ENCODE peak calls at places on chromosomes 6 and 20, in four cellular contexts. J is H1, L is K562, A is HCT116. D is an unnamed sample.

GRCh38 chr6:100455230-100456124 is 9.2 kb downstream of the SIM1 start:
- DNase-seq in L (no peak), A (no peak), J (peak), D (no peak)

GRCh38 chr6:2940851-2941250 is 30.5 kb downstream of the SERPINB6 start:
- DNase-seq in J (peak), L (no peak), A (no peak), D (no peak)

GRCh38 chr20:58645277-58645968 is 5.7 kb upstream of the STX16 start:
- DNase-seq in A (no peak), J (peak), L (no peak), D (no peak)

GRCh38 chr6:26033942-26034354 is 53.3 kb upstream of the HFE start:
- DNase-seq in L (peak), J (no peak), A (no peak), D (no peak)

GRCh38 chr6:117615981-117616961 is 14.0 kb upstream of the GOPC start:
- DNase-seq in L (no peak), J (peak), A (no peak), D (peak)

GRCh38 chr20:47720636-47721427 is 64.4 kb downstream of the SULF2 start:
- DNase-seq in L (no peak), J (no peak), A (no peak), D (no peak)

GRCh38 chr6:64672131-64672530 is 1034.9 kb downstream of the EYS start:
- DNase-seq in J (no peak), L (no peak), A (no peak), D (no peak)

GRCh38 chr20:62161347-62161746 is 17.8 kb downstream of the SS18L1 start:
- DNase-seq in J (no peak), A (no peak), L (no peak), D (no peak)

GRCh38 chr20:12047838-12048432 is 130.2 kb downstream of the BTBD3 start:
- DNase-seq in J (no peak), A (no peak), L (no peak), D (no peak)

GRCh38 chr20:35320396-35321126 is 28.3 kb upstream of the FAM83C start:
- DNase-seq in A (peak), L (no peak), J (no peak), D (no peak)

GRCh38 chr6:31139599-31139998 is 733 bp upstream of the PSORS1C2 start:
- DNase-seq in A (no peak), L (no peak), J (no peak), D (peak)

GRCh38 chr20:57392512-57393271 is 1.5 kb downstream of the RBM38 start:
- DNase-seq in A (no peak), L (peak), J (no peak), D (no peak)

GRCh38 chr6:127117979-127118504 is 429 bp upstream of the RSPO3 start:
- DNase-seq in J (peak), L (no peak), A (no peak), D (no peak)

GRCh38 chr6:31403283-31403989 is at the start of gene MICA:
- DNase-seq in A (peak), L (peak), J (peak), D (peak)

GRCh38 chr6:33578588-33579011 is 1.5 kb downstream of the BAK1 start:
- DNase-seq in J (no peak), A (no peak), L (peak), D (no peak)

GRCh38 chr20:46970937-46971630 is 76.4 kb downstream of the EYA2 start:
- DNase-seq in J (no peak), L (peak), A (peak), D (peak)

GRCh38 chr20:2800590-2801458 is at the start of gene CPXM1:
- DNase-seq in J (peak), A (no peak), L (peak), D (peak)

GRCh38 chr6:33416386-33417126 is 1.4 kb downstream of the CUTA start:
- DNase-seq in A (no peak), J (no peak), L (no peak), D (no peak)

GRCh38 chr6:8888468-8888867 is 453.1 kb upstream of the SLC35B3 start:
- DNase-seq in J (no peak), L (no peak), A (peak), D (no peak)

GRCh38 chr6:2542858-2543218 is 207.9 kb downstream of the MYLK4 start:
- DNase-seq in L (peak), A (no peak), J (no peak), D (no peak)

GRCh38 chr20:9815662-9816061 is 23.2 kb downstream of the PAK5 start:
- DNase-seq in L (no peak), J (no peak), A (no peak), D (no peak)

GRCh38 chr6:125983246-125983945 is 2.9 kb upstream of the TRMT11 start:
- DNase-seq in J (no peak), A (no peak), L (no peak), D (no peak)

GRCh38 chr6:142035890-142036289 is 96.8 kb upstream of the GJE1 start:
- DNase-seq in L (no peak), A (no peak), J (no peak), D (no peak)

GRCh38 chr6:31701666-31702420 is 1.3 kb downstream of the ABHD16A start:
- DNase-seq in J (no peak), A (no peak), L (no peak), D (no peak)

GRCh38 chr20:32982617-32983458 is 21.4 kb downstream of the SUN5 start:
- DNase-seq in A (no peak), L (no peak), J (no peak), D (no peak)

GRCh38 chr6:100664274-100665040 is 199.7 kb upstream of the SIM1 start:
- DNase-seq in J (no peak), L (peak), A (no peak), D (no peak)

GRCh38 chr6:143940011-143940597 is 68.0 kb downstream of the PLAGL1 start:
- DNase-seq in J (no peak), L (peak), A (peak), D (no peak)

GRCh38 chr20:46539113-46539512 is 11.3 kb downstream of the OCSTAMP start:
- DNase-seq in A (no peak), J (no peak), L (no peak), D (no peak)

GRCh38 chr6:159513074-159513473 is 180.0 kb downstream of the SOD2 start:
- DNase-seq in L (no peak), A (no peak), J (no peak), D (no peak)

GRCh38 chr6:87237804-87238203 is 82.4 kb downstream of the ZNF292 start:
- DNase-seq in L (no peak), A (peak), J (no peak), D (no peak)

GRCh38 chr6:163001341-163001740 is 273.6 kb downstream of the PACRG start:
- DNase-seq in J (no peak), L (no peak), A (no peak), D (no peak)

GRCh38 chr20:36628076-36628475 is 17.9 kb downstream of the SLA2 start:
- DNase-seq in J (no peak), L (no peak), A (no peak), D (no peak)

GRCh38 chr20:47181056-47181862 is 175.2 kb downstream of the ZMYND8 start:
- DNase-seq in A (peak), L (peak), J (no peak), D (peak)

GRCh38 chr6:27795697-27796494 is 116.3 kb downstream of the OR2B2 start:
- DNase-seq in A (peak), L (peak), J (peak), D (no peak)

DNA sequence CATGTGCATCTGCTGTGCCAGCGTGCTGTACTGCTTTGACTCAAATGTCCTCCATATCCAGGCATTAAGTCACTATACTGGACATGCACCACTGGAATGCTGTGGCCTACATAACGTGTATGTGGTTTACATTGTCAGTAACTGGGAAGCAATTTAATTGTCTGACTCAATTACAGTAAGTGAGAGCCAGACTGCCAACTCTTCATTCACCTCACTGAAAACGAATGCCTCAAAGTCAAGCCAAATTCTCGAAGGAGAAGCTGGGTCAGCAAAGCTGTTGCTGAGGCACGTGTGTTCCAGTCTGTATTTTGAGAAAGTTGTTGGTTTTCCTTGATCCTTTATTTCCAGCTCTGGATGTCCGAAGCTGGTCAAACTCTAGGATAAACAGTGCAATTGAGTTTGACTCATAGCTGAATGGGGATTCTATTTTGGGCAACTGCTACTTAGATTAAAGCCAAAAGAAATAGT is 534.3 kb downstream of the COL12A1 start:
- DNase-seq in A (no peak), J (no peak), L (no peak), D (no peak)
- H3K4me3 ChIP-seq in A (no peak), J (no peak), L (no peak), D (no peak)

GRCh38 chr6:44119704-44120262 is 7.5 kb downstream of the MRPL14 start:
- DNase-seq in L (no peak), A (no peak), J (no peak), D (no peak)
- TF ChIP-seq ZNF274 in L (no peak), A (no peak), J (no peak), D (no peak)

GRCh38 chr6:35708585-35708984 is 19.9 kb upstream of the FKBP5 start:
- DNase-seq in J (no peak), A (no peak), L (no peak), D (no peak)
- H3K4me3 ChIP-seq in J (no peak), A (no peak), L (no peak), D (no peak)

DNA sequence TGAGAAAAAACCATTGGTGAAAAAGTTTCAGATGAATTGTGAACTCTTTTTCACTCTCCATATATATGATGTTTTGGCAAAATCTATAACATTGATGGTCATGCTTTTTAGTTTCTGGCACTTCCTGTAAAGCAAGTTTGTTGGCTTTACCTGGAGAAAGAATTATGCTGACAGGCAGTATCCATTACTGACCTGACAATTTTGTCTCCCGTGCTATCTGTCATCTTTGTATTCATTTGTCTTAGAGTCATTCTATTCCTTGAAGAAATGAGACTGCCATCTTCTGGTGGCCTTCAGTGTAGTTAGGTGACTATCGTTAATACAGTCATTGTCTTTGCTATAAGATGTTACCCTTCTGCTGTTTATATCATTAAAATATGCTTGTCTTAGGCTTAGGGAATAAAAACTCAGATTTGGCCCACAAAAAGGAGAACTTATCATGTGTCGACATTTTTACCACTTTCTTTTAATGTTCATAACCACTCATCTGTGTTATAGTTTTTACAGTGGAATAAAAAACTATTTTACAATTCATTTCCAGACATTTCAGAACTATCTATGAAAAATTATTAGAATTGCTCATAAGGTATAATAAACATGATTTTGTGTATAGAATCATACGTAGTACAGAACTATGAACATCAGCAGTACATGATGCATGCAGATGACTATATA is 707.0 kb downstream of the EPM2A start:
- DNase-seq in A (peak), J (no peak), L (no peak), D (no peak)
- TF ChIP-seq ZNF274 in A (no peak), J (no peak), L (no peak), D (no peak)

GRCh38 chr6:41732601-41733348 is 2.6 kb downstream of the TFEB start:
- DNase-seq in J (no peak), L (no peak), A (no peak), D (no peak)
- H3K4me3 ChIP-seq in J (peak), L (no peak), A (no peak), D (peak)

DNA sequence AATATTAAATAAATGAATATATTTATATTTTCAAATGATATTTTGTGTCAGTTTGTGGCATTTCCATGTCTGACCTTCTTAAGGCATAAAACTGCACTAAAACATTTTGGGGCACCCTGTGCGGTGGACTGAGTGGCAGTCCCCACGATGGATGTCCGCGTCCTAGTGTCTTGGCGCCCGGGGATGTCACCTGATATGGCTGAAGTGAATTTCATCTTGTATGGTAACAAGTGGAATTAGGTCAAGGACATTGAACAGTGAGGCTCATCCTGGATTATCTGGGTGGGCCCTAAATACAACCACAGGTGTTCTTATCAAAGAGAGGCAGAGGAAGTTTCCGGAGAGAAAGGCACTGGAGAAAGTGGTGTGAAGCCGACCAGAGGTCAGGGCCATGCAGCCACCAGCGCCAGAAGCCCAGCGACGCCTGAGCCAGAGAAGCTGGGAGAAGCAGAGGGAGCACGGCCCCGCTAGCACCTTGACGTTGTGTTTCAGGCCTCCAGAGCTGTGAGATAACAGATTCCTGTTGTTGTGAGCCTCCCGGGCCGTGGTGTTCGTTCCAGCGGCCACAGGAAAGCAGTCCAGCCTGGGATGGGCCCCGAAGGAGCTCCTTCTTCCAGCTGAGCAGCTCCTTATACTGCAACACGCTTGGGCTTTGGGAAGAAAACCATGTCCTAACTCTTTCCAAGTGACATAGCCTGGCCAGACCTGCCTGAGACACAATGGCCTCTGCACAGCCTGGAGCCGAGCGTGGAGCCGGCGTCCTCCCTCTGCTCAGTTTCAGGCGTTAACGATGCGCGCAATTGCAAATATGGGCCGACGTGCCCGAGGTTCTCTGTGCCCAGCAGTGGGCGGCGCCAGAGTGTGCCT is 22.5 kb downstream of the THBS2 start:
- DNase-seq in A (no peak), L (no peak), J (peak), D (no peak)
- TF ChIP-seq ZNF274 in A (no peak), L (no peak), J (no peak), D (no peak)

GRCh38 chr6:46793138-46793537 is at the start of gene MEP1A:
- DNase-seq in A (no peak), L (no peak), J (no peak), D (no peak)
- H3K4me3 ChIP-seq in A (no peak), L (no peak), J (no peak), D (no peak)

GRCh38 chr20:461254-462198 is 807 bp downstream of the TBC1D20 start:
- DNase-seq in A (no peak), L (no peak), J (peak), D (peak)
- TF ChIP-seq ZNF274 in A (no peak), L (no peak), J (no peak), D (no peak)

D was measured in NT2/D1.